ENCODE peak calls at places on chromosomes 6 and 20, in ten cellular contexts. K is HepG2, R is tibial artery, Y is RWPE2, M is left ventricle myocardium inferior, T is lower lobe of right lung, U is upper lobe of right lung, O is transverse colon, D is cardiac muscle cell, V is uterus. P is an unnamed sample. For H3K36me3, the result is how much of the 10 kb centered on the place peaks cover.

GRCh38 chr6:34331361-34332050 is 61.0 kb downstream of the NUDT3 start:
- DNase-seq in K (no peak), R (no peak), Y (no peak), M (no peak), T (no peak), U (no peak), O (no peak), D (peak), V (no peak), P (no peak)

GRCh38 chr6:101393291-101394251 is at the start of gene GRIK2:
- DNase-seq in K (no peak), R (no peak), Y (peak), M (no peak), T (no peak), U (peak), O (peak), D (peak), V (no peak), P (peak)

GRCh38 chr6:150491131-150491795 is 108.4 kb upstream of the PLEKHG1 start:
- DNase-seq in K (no peak), R (no peak), Y (no peak), M (no peak), T (no peak), U (no peak), O (no peak), D (peak), V (no peak), P (no peak)

GRCh38 chr6:119669228-119669627 is 319.7 kb upstream of the MAN1A1 start:
- DNase-seq in K (no peak), R (no peak), Y (no peak), M (no peak), T (no peak), U (no peak), O (no peak), D (no peak), V (no peak), P (no peak)

GRCh38 chr6:14702678-14703077 is 543.2 kb upstream of the JARID2 start:
- DNase-seq in K (no peak), R (no peak), Y (no peak), M (no peak), T (no peak), U (no peak), O (no peak), D (no peak), V (no peak), P (no peak)

GRCh38 chr6:170095273-170095976 is 195.5 kb downstream of the DLL1 start:
- DNase-seq in K (no peak), R (peak), Y (peak), M (no peak), T (no peak), U (peak), O (no peak), D (no peak), V (peak), P (peak)

GRCh38 chr20:49395183-49395582 is 87.3 kb downstream of the KCNB1 start:
- DNase-seq in K (no peak), R (peak), Y (peak), M (no peak), T (no peak), U (no peak), O (peak), D (no peak), V (peak), P (peak)

GRCh38 chr6:112971651-112972050 is 624.5 kb downstream of the RFPL4B start:
- DNase-seq in K (no peak), R (no peak), Y (no peak), M (no peak), T (no peak), U (no peak), O (no peak), D (no peak), V (no peak), P (no peak)

GRCh38 chr6:109434456-109434855 is 6.0 kb downstream of the PPIL6 start:
- DNase-seq in K (no peak), R (no peak), Y (no peak), M (no peak), T (no peak), U (no peak), O (no peak), D (peak), V (no peak), P (no peak)

GRCh38 chr6:79070206-79070825 is 7.7 kb downstream of the PHIP start:
- DNase-seq in K (no peak), R (no peak), Y (no peak), M (no peak), T (no peak), U (no peak), O (no peak), D (peak), V (no peak), P (no peak)

GRCh38 chr6:105764318-105764717 is 321.8 kb upstream of the PRDM1 start:
- DNase-seq in K (no peak), R (no peak), Y (no peak), M (no peak), T (no peak), U (no peak), O (no peak), D (no peak), V (no peak), P (no peak)

GRCh38 chr20:64049060-64049886 is at the start of gene SOX18:
- DNase-seq in K (no peak), R (no peak), Y (no peak), M (peak), T (no peak), U (no peak), O (no peak), D (peak), V (no peak), P (no peak)

GRCh38 chr6:301929-302705 is 9.8 kb downstream of the DUSP22 start:
- DNase-seq in K (no peak), R (no peak), Y (no peak), M (no peak), T (no peak), U (no peak), O (no peak), D (no peak), V (no peak), P (no peak)

GRCh38 chr20:17735206-17735804 is 35.5 kb downstream of the BANF2 start:
- DNase-seq in K (no peak), R (no peak), Y (no peak), M (no peak), T (no peak), U (no peak), O (no peak), D (peak), V (no peak), P (no peak)

GRCh38 chr20:61263084-61263695 is 11.1 kb downstream of the CDH4 start:
- DNase-seq in K (no peak), R (no peak), Y (no peak), M (no peak), T (no peak), U (no peak), O (no peak), D (peak), V (no peak), P (peak)

GRCh38 chr6:107275330-107275865 is 160.1 kb upstream of the BEND3 start:
- DNase-seq in K (no peak), R (no peak), Y (no peak), M (no peak), T (no peak), U (no peak), O (no peak), D (peak), V (no peak), P (no peak)

GRCh38 chr20:4597215-4597614 is 124.5 kb upstream of the PRND start:
- DNase-seq in K (no peak), R (no peak), Y (no peak), M (no peak), T (no peak), U (no peak), O (no peak), D (no peak), V (no peak), P (no peak)

GRCh38 chr20:48238781-48239180 is 453.5 kb upstream of the SULF2 start:
- DNase-seq in K (no peak), R (no peak), Y (peak), M (no peak), T (no peak), U (no peak), O (no peak), D (no peak), V (no peak), P (peak)

GRCh38 chr6:30741789-30742315 is 635 bp downstream of the FLOT1 start:
- DNase-seq in K (no peak), R (no peak), Y (no peak), M (peak), T (no peak), U (no peak), O (peak), D (no peak), V (no peak), P (no peak)

GRCh38 chr6:14709900-14710299 is 536.0 kb upstream of the JARID2 start:
- DNase-seq in K (no peak), R (no peak), Y (no peak), M (no peak), T (no peak), U (no peak), O (no peak), D (no peak), V (no peak), P (no peak)

GRCh38 chr6:46888578-46888977 is 33.2 kb downstream of the ADGRF5 start:
- DNase-seq in K (no peak), R (no peak), Y (no peak), M (no peak), T (no peak), U (no peak), O (no peak), D (no peak), V (no peak), P (no peak)

GRCh38 chr6:134253681-134254080 is 64.2 kb downstream of the SGK1 start:
- DNase-seq in K (peak), R (no peak), Y (no peak), M (no peak), T (no peak), U (no peak), O (no peak), D (peak), V (no peak), P (peak)

GRCh38 chr6:159606786-159607185 is 86.3 kb downstream of the SOD2 start:
- DNase-seq in K (no peak), R (no peak), Y (no peak), M (no peak), T (no peak), U (no peak), O (no peak), D (no peak), V (no peak), P (no peak)

GRCh38 chr6:33694401-33694931 is 17.0 kb downstream of the UQCC2 start:
- DNase-seq in K (no peak), R (no peak), Y (peak), M (no peak), T (peak), U (no peak), O (no peak), D (peak), V (no peak), P (no peak)

GRCh38 chr6:113329942-113330897 is 526.9 kb upstream of the MARCKS start:
- DNase-seq in K (no peak), R (no peak), Y (no peak), M (no peak), T (no peak), U (no peak), O (no peak), D (no peak), V (no peak), P (no peak)

GRCh38 chr6:129515004-129515403 is 195.0 kb downstream of the ARHGAP18 start:
- DNase-seq in K (no peak), R (no peak), Y (no peak), M (no peak), T (no peak), U (no peak), O (no peak), D (no peak), V (no peak), P (no peak)

GRCh38 chr20:41734506-41734945 is 116.3 kb upstream of the CHD6 start:
- DNase-seq in K (peak), R (no peak), Y (no peak), M (no peak), T (peak), U (no peak), O (peak), D (peak), V (no peak), P (peak)

GRCh38 chr6:147711511-147711910 is 203.0 kb downstream of the SAMD5 start:
- DNase-seq in K (no peak), R (no peak), Y (no peak), M (no peak), T (no peak), U (no peak), O (no peak), D (no peak), V (no peak), P (no peak)
- H3K36me3 ChIP-seq in K (under half), R (under half), Y (under half), M (under half), T (under half), U (under half), O (under half), D (under half), V (under half), P (under half)

DNA sequence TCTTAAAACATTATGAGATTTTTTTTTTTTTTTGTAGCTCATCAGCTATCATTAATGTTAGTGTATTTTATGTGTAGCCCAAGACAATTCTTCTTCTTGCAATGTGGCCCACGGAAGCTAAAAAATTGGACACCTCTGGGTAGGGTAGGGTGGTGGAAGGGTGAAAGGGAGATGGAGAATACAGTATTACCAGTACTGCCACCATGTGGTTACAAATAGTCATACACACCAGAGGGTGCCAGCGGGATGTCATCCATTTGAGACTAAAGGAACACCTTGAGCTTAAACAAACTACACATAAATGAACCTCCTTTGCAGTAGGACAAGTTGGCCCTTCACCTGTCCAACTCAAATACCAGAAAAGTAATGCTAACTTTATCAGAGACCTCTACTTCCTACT is 601.9 kb downstream of the HTR1B start:
- DNase-seq in K (peak), R (no peak), Y (no peak), M (no peak), T (no peak), U (no peak), O (no peak), D (peak), V (no peak), P (peak)
- TF ChIP-seq CTCF in K (peak), R (no peak), Y (peak), M (peak), T (no peak), U (no peak), O (peak), D (peak), V (no peak), P (peak)

GRCh38 chr6:44073612-44074382 is 53.5 kb downstream of the MRPL14 start:
- DNase-seq in K (no peak), R (no peak), Y (no peak), M (peak), T (no peak), U (no peak), O (no peak), D (no peak), V (no peak), P (peak)

GRCh38 chr6:44072959-44073611 is 54.2 kb downstream of the MRPL14 start:
- DNase-seq in K (peak), R (peak), Y (no peak), M (peak), T (peak), U (peak), O (peak), D (peak), V (peak), P (peak)

GRCh38 chr6:44076016-44076365 is 51.3 kb downstream of the MRPL14 start:
- DNase-seq in K (no peak), R (no peak), Y (no peak), M (no peak), T (no peak), U (no peak), O (no peak), D (no peak), V (no peak), P (no peak)

GRCh38 chr6:44075137-44076015 is 51.9 kb downstream of the MRPL14 start:
- DNase-seq in K (peak), R (no peak), Y (no peak), M (no peak), T (no peak), U (no peak), O (no peak), D (no peak), V (no peak), P (no peak)

GRCh38 chr6:44074383-44075136 is 52.7 kb downstream of the MRPL14 start:
- DNase-seq in K (peak), R (peak), Y (no peak), M (peak), T (peak), U (peak), O (peak), D (peak), V (peak), P (peak)
- H3K27ac ChIP-seq in K (peak), R (peak), Y (peak), M (peak), T (no peak), U (no peak), O (peak), D (peak), V (peak), P (peak)

GRCh38 chr6:76222189-76222588 is 149.7 kb upstream of the IMPG1 start:
- DNase-seq in K (no peak), R (no peak), Y (no peak), M (no peak), T (no peak), U (no peak), O (no peak), D (no peak), V (no peak), P (no peak)
- H3K36me3 ChIP-seq in K (under half), R (under half), Y (under half), M (under half), T (under half), U (under half), O (under half), D (under half), V (under half), P (under half)

DNA sequence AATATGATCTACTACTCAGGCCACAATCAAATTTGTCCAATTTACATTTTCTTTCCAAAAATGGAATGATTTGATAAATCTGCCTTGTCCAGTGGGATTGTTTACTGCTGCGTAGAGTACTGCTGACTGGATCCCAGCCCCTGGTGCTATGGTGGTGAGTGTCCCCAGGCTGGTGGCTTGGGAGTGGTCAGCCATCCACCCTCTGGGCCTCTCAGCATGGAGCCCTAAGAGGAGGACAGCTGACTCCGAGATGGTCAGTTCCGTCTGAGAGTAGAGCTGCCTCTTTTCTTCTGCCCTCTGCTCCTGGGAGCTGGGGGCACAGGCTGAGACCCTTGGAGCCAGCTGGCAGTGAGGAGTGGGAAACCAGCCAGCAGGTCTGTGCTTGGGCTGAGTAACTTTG is 22.7 kb downstream of the PRDM13 start:
- DNase-seq in K (no peak), R (no peak), Y (no peak), M (no peak), T (no peak), U (no peak), O (no peak), D (no peak), V (no peak), P (no peak)
- TF ChIP-seq CTCF in K (no peak), R (no peak), Y (no peak), M (no peak), T (no peak), U (no peak), O (no peak), D (no peak), V (no peak), P (no peak)

DNA sequence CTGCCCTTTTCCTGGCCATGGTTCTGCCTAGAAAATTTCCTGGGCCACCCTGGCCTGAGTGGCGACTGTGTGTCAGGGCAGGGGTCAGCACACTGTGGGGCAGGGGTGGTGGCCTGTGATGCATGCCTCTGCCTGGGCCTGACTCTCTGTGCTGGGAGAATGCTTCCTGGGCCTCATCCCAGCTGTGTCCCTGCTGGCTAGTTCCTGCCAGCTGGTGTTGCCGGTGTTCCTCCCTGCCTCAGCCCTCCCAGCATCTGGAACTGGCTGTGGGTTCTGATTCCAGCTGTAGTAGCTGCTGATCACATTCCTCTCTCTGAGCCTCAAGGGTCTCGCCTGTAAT is 101.6 kb downstream of the SYCP2 start:
- DNase-seq in K (no peak), R (no peak), Y (no peak), M (peak), T (no peak), U (no peak), O (no peak), D (no peak), V (no peak), P (peak)
- H3K27ac ChIP-seq in K (no peak), R (no peak), Y (peak), M (no peak), T (peak), U (peak), O (no peak), D (no peak), V (no peak), P (no peak)

GRCh38 chr20:25286917-25287316 is 39.0 kb downstream of the PYGB start:
- DNase-seq in K (no peak), R (peak), Y (peak), M (peak), T (peak), U (peak), O (peak), D (no peak), V (no peak), P (no peak)
- H3K36me3 ChIP-seq in K (half or more), R (half or more), Y (half or more), M (half or more), T (half or more), U (half or more), O (half or more), D (half or more), V (under half), P (under half)

DNA sequence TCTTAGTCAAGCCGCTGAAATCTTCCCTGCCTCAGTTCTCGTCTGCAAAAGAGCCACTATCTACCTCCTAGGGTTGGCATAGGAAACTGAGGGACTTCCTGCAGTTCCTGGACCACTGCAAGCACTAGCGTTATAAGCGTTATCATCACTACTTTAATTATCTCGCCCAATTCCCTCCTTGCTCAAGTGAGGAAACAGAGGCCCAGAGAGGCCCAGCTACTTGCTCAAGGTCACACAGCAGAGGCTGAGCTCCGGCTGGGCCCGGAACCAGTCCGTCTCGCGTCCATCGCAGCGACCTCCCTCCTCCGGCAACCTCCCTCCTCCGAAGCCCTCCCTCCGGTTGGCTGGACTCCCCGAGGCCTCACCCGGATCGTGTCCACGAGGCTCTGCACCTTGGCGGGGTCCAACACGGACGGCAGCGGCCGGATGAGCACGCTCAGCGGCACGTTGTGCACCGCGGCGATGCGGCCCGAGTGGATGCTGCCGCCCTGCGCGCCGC is 340 bp downstream of the SRXN1 start:
- DNase-seq in K (no peak), R (no peak), Y (no peak), M (no peak), T (peak), U (peak), O (peak), D (peak), V (peak), P (peak)
- TF ChIP-seq CTCF in K (no peak), R (no peak), Y (no peak), M (no peak), T (no peak), U (no peak), O (no peak), D (no peak), V (no peak), P (no peak)

GRCh38 chr6:166487148-166487547 is 99.3 kb downstream of the RAMACL start:
- DNase-seq in K (no peak), R (peak), Y (no peak), M (peak), T (no peak), U (no peak), O (no peak), D (no peak), V (no peak), P (no peak)
- H3K27ac ChIP-seq in K (no peak), R (no peak), Y (no peak), M (no peak), T (peak), U (no peak), O (no peak), D (no peak), V (peak), P (no peak)